ENCODE peak calls at places on chromosome 20, in eight cellular contexts. Y, J, O, B, L, Q, H and I are unnamed samples.

GRCh38 chr20:45105317-45105716 is 4.4 kb upstream of the KCNS1 start:
- DNase-seq in Y (no peak), J (no peak), O (no peak), B (no peak), L (no peak), Q (no peak), H (no peak), I (no peak)

GRCh38 chr20:2694519-2694918 is 1.9 kb downstream of the EBF4 start:
- DNase-seq in Y (no peak), J (no peak), O (no peak), B (no peak), L (no peak), Q (no peak), H (no peak), I (no peak)

GRCh38 chr20:35724321-35725230 is 17.5 kb downstream of the RBM39 start:
- DNase-seq in Y (no peak), J (no peak), O (no peak), B (no peak), L (no peak), Q (no peak), H (no peak), I (no peak)

GRCh38 chr20:32986331-32986966 is 17.8 kb downstream of the SUN5 start:
- DNase-seq in Y (no peak), J (no peak), O (no peak), B (no peak), L (no peak), Q (no peak), H (no peak), I (no peak)

GRCh38 chr20:33967126-33967525 is 26.6 kb upstream of the RALY start:
- DNase-seq in Y (no peak), J (no peak), O (no peak), B (no peak), L (no peak), Q (no peak), H (no peak), I (no peak)

GRCh38 chr20:14142171-14142570 is 146.9 kb downstream of the MACROD2 start:
- DNase-seq in Y (no peak), J (peak; percentile 72), O (no peak), B (peak; percentile 22), L (peak; percentile 70), Q (no peak), H (no peak), I (no peak)

GRCh38 chr20:48624315-48625020 is 203.3 kb downstream of the PREX1 start:
- DNase-seq in Y (peak; percentile 43), J (no peak), O (no peak), B (no peak), L (no peak), Q (no peak), H (no peak), I (no peak)

GRCh38 chr20:1764136-1765033 is 106.8 kb upstream of the SIRPG start:
- DNase-seq in Y (peak; percentile 83), J (peak; percentile 22), O (peak; percentile 48), B (peak; percentile 38), L (peak; percentile 80), Q (no peak), H (peak; percentile 20), I (peak; percentile 32)

GRCh38 chr20:31860431-31861345 is 9.6 kb downstream of the DUSP15 start:
- DNase-seq in Y (no peak), J (no peak), O (no peak), B (no peak), L (no peak), Q (no peak), H (no peak), I (no peak)

GRCh38 chr20:63741676-63742380 is 2.3 kb downstream of the SLC2A4RG start:
- DNase-seq in Y (no peak), J (no peak), O (no peak), B (no peak), L (no peak), Q (no peak), H (no peak), I (no peak)

GRCh38 chr20:33604991-33605370 is 57.1 kb upstream of the C20orf144 start:
- DNase-seq in Y (no peak), J (no peak), O (no peak), B (no peak), L (no peak), Q (no peak), H (no peak), I (no peak)

GRCh38 chr20:36343641-36344040 is 37.5 kb downstream of the DLGAP4 start:
- DNase-seq in Y (no peak), J (no peak), O (no peak), B (no peak), L (no peak), Q (no peak), H (no peak), I (no peak)

GRCh38 chr20:34112600-34113061 is 588 bp upstream of the EIF2S2 start:
- DNase-seq in Y (no peak), J (no peak), O (no peak), B (peak; percentile 29), L (peak; percentile 34), Q (peak; percentile 16), H (no peak), I (no peak)

GRCh38 chr20:57264151-57264792 is 2.2 kb downstream of the BMP7 start:
- DNase-seq in Y (no peak), J (no peak), O (no peak), B (no peak), L (no peak), Q (no peak), H (no peak), I (no peak)

GRCh38 chr20:45041464-45042337 is 59.2 kb downstream of the KCNS1 start:
- DNase-seq in Y (no peak), J (peak; percentile 22), O (peak; percentile 31), B (no peak), L (peak; percentile 31), Q (no peak), H (no peak), I (no peak)

GRCh38 chr20:47843886-47844567 is 58.7 kb upstream of the SULF2 start:
- DNase-seq in Y (no peak), J (no peak), O (no peak), B (no peak), L (no peak), Q (no peak), H (no peak), I (no peak)

GRCh38 chr20:48681201-48681881 is 146.5 kb downstream of the PREX1 start:
- DNase-seq in Y (peak; percentile 12), J (no peak), O (no peak), B (no peak), L (no peak), Q (no peak), H (no peak), I (no peak)

GRCh38 chr20:42844751-42845150 is 345.0 kb downstream of the PTPRT start:
- DNase-seq in Y (no peak), J (no peak), O (no peak), B (no peak), L (no peak), Q (no peak), H (no peak), I (no peak)

GRCh38 chr20:54197621-54198604 is 10.0 kb upstream of the PFDN4 start:
- DNase-seq in Y (no peak), J (no peak), O (no peak), B (no peak), L (peak; percentile 46), Q (no peak), H (no peak), I (no peak)

GRCh38 chr20:56995635-56996075 is 270.8 kb downstream of the BMP7 start:
- DNase-seq in Y (no peak), J (no peak), O (no peak), B (no peak), L (no peak), Q (no peak), H (no peak), I (no peak)

GRCh38 chr20:40702504-40702903 is 13.5 kb upstream of the MAFB start:
- DNase-seq in Y (no peak), J (no peak), O (no peak), B (no peak), L (no peak), Q (no peak), H (no peak), I (no peak)